ENCODE peak calls at places on chromosome 6, in eight cellular contexts. One of them, this sample, is unnamed.

GRCh38 chr6:346389-347030 is 45.0 kb upstream of the IRF4 start:
- DNase-seq in K562: no peak
- DNase-seq in OCI-LY7: no peak
- DNase-seq in PC-9: no peak
- DNase-seq in HepG2: no peak
- DNase-seq in MM.1S: no peak
- DNase-seq in osteoblast: no peak
- DNase-seq in fibroblast of lung: peak; percentile 79
- DNase-seq in this sample: peak; percentile 16

GRCh38 chr6:144918073-144918472 is 632.9 kb downstream of the UTRN start:
- DNase-seq in K562: no peak
- DNase-seq in OCI-LY7: no peak
- DNase-seq in PC-9: no peak
- DNase-seq in HepG2: no peak
- DNase-seq in MM.1S: no peak
- DNase-seq in osteoblast: no peak
- DNase-seq in fibroblast of lung: no peak
- DNase-seq in this sample: no peak

GRCh38 chr6:141550471-141550870 is 582.3 kb upstream of the GJE1 start:
- DNase-seq in K562: no peak
- DNase-seq in OCI-LY7: no peak
- DNase-seq in PC-9: no peak
- DNase-seq in HepG2: no peak
- DNase-seq in MM.1S: no peak
- DNase-seq in osteoblast: no peak
- DNase-seq in fibroblast of lung: peak; percentile 13
- DNase-seq in this sample: no peak

GRCh38 chr6:83962592-83962991 is 71.0 kb upstream of the MRAP2 start:
- DNase-seq in K562: peak; percentile 51
- DNase-seq in OCI-LY7: peak; percentile 10
- DNase-seq in PC-9: no peak
- DNase-seq in HepG2: no peak
- DNase-seq in MM.1S: no peak
- DNase-seq in osteoblast: no peak
- DNase-seq in fibroblast of lung: no peak
- DNase-seq in this sample: no peak

GRCh38 chr6:115404451-115404850 is 656.2 kb downstream of the FRK start:
- DNase-seq in K562: no peak
- DNase-seq in OCI-LY7: no peak
- DNase-seq in PC-9: no peak
- DNase-seq in HepG2: no peak
- DNase-seq in MM.1S: no peak
- DNase-seq in osteoblast: no peak
- DNase-seq in fibroblast of lung: no peak
- DNase-seq in this sample: no peak

GRCh38 chr6:100099189-100100074 is 105.4 kb upstream of the MCHR2 start:
- DNase-seq in K562: peak; percentile 24
- DNase-seq in OCI-LY7: peak; percentile 34
- DNase-seq in PC-9: no peak
- DNase-seq in HepG2: peak; percentile 27
- DNase-seq in MM.1S: peak; percentile 39
- DNase-seq in osteoblast: peak; percentile 14
- DNase-seq in fibroblast of lung: peak; percentile 24
- DNase-seq in this sample: peak; percentile 59

GRCh38 chr6:136920216-136920857 is 1.8 kb upstream of the SLC35D3 start:
- DNase-seq in K562: no peak
- DNase-seq in OCI-LY7: peak; percentile 6
- DNase-seq in PC-9: no peak
- DNase-seq in HepG2: no peak
- DNase-seq in MM.1S: no peak
- DNase-seq in osteoblast: peak; percentile 76
- DNase-seq in fibroblast of lung: no peak
- DNase-seq in this sample: no peak

GRCh38 chr6:154379585-154379984 is 23.0 kb upstream of the IPCEF1 start:
- DNase-seq in K562: no peak
- DNase-seq in OCI-LY7: no peak
- DNase-seq in PC-9: no peak
- DNase-seq in HepG2: no peak
- DNase-seq in MM.1S: no peak
- DNase-seq in osteoblast: no peak
- DNase-seq in fibroblast of lung: no peak
- DNase-seq in this sample: no peak

GRCh38 chr6:165638530-165638929 is 24.5 kb downstream of the PDE10A start:
- DNase-seq in K562: no peak
- DNase-seq in OCI-LY7: no peak
- DNase-seq in PC-9: no peak
- DNase-seq in HepG2: no peak
- DNase-seq in MM.1S: no peak
- DNase-seq in osteoblast: no peak
- DNase-seq in fibroblast of lung: no peak
- DNase-seq in this sample: no peak

GRCh38 chr6:142805042-142805441 is 139.9 kb downstream of the HIVEP2 start:
- DNase-seq in K562: no peak
- DNase-seq in OCI-LY7: no peak
- DNase-seq in PC-9: no peak
- DNase-seq in HepG2: no peak
- DNase-seq in MM.1S: no peak
- DNase-seq in osteoblast: no peak
- DNase-seq in fibroblast of lung: no peak
- DNase-seq in this sample: no peak

GRCh38 chr6:20630136-20630535 is 95.9 kb downstream of the CDKAL1 start:
- DNase-seq in K562: no peak
- DNase-seq in OCI-LY7: no peak
- DNase-seq in PC-9: no peak
- DNase-seq in HepG2: no peak
- DNase-seq in MM.1S: no peak
- DNase-seq in osteoblast: no peak
- DNase-seq in fibroblast of lung: no peak
- DNase-seq in this sample: no peak

GRCh38 chr6:114747995-114748625 is 405.3 kb upstream of the HS3ST5 start:
- DNase-seq in K562: peak; percentile 28
- DNase-seq in OCI-LY7: peak; percentile 48
- DNase-seq in PC-9: peak; percentile 41
- DNase-seq in HepG2: peak; percentile 21
- DNase-seq in MM.1S: peak; percentile 48
- DNase-seq in osteoblast: peak; percentile 22
- DNase-seq in fibroblast of lung: peak; percentile 59
- DNase-seq in this sample: peak; percentile 53

GRCh38 chr6:131063028-131063763 is at the start of gene EPB41L2:
- DNase-seq in K562: peak; percentile 86
- DNase-seq in OCI-LY7: peak; percentile 94
- DNase-seq in PC-9: peak; percentile 93
- DNase-seq in HepG2: peak; percentile 91
- DNase-seq in MM.1S: peak; percentile 93
- DNase-seq in osteoblast: peak; percentile 97
- DNase-seq in fibroblast of lung: peak; percentile 86
- DNase-seq in this sample: peak; percentile 89

GRCh38 chr6:156729248-156729647 is 47.9 kb upstream of the ARID1B start:
- DNase-seq in K562: no peak
- DNase-seq in OCI-LY7: no peak
- DNase-seq in PC-9: peak; percentile 9
- DNase-seq in HepG2: no peak
- DNase-seq in MM.1S: peak; percentile 26
- DNase-seq in osteoblast: no peak
- DNase-seq in fibroblast of lung: peak; percentile 85
- DNase-seq in this sample: peak; percentile 75

GRCh38 chr6:154842828-154843227 is 109.6 kb downstream of the SCAF8 start:
- DNase-seq in K562: no peak
- DNase-seq in OCI-LY7: no peak
- DNase-seq in PC-9: no peak
- DNase-seq in HepG2: no peak
- DNase-seq in MM.1S: no peak
- DNase-seq in osteoblast: no peak
- DNase-seq in fibroblast of lung: no peak
- DNase-seq in this sample: no peak

DNA sequence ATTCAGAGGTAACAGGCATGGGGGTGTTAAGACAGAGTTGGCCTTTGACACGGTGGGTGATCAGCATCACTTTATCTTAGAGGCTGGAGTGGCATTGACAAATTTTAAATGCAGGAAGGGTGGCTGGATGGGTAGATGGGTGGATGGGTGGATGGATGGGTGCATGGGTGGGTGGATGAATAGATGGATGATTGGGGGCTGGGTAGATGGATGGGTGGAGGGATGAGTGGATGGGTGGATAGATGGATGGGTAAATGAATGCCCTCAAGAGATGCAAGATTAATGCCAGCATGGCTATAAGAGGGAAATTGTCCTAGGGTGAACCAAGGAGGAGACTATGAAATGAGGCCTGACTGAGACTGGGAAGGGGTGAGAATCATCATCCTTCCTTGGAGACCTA is 18.4 kb downstream of the ITPR3 start:
- DNase-seq in K562: no peak
- DNase-seq in OCI-LY7: no peak
- DNase-seq in PC-9: no peak
- DNase-seq in HepG2: no peak
- DNase-seq in MM.1S: no peak
- DNase-seq in osteoblast: no peak
- DNase-seq in fibroblast of lung: no peak
- DNase-seq in this sample: no peak
- H4K20me1 ChIP-seq in K562: peaks cover 15% of the 10 kb centered on the region
- H4K20me1 ChIP-seq in OCI-LY7: peaks cover 21% of the 10 kb centered on the region
- H4K20me1 ChIP-seq in PC-9: peaks cover 44% of the 10 kb centered on the region
- H4K20me1 ChIP-seq in HepG2: peaks cover 2% of the 10 kb centered on the region
- H4K20me1 ChIP-seq in MM.1S: peaks cover 9% of the 10 kb centered on the region
- H4K20me1 ChIP-seq in osteoblast: peaks cover 9% of the 10 kb centered on the region
- H4K20me1 ChIP-seq in fibroblast of lung: no peaks in the 10 kb centered on the region
- H4K20me1 ChIP-seq in this sample: peaks cover 3% of the 10 kb centered on the region

GRCh38 chr6:33853736-33854135 is 49.9 kb upstream of the MLN start:
- DNase-seq in K562: no peak
- DNase-seq in OCI-LY7: no peak
- DNase-seq in PC-9: no peak
- DNase-seq in HepG2: no peak
- DNase-seq in MM.1S: no peak
- DNase-seq in osteoblast: peak; percentile 50
- DNase-seq in fibroblast of lung: no peak
- DNase-seq in this sample: no peak
- H4K20me1 ChIP-seq in K562: no peaks in the 10 kb centered on the region
- H4K20me1 ChIP-seq in OCI-LY7: no peaks in the 10 kb centered on the region
- H4K20me1 ChIP-seq in PC-9: no peaks in the 10 kb centered on the region
- H4K20me1 ChIP-seq in HepG2: no peaks in the 10 kb centered on the region
- H4K20me1 ChIP-seq in MM.1S: no peaks in the 10 kb centered on the region
- H4K20me1 ChIP-seq in osteoblast: no peaks in the 10 kb centered on the region
- H4K20me1 ChIP-seq in fibroblast of lung: no peaks in the 10 kb centered on the region
- H4K20me1 ChIP-seq in this sample: no peaks in the 10 kb centered on the region

GRCh38 chr6:3270258-3270657 is 11.5 kb downstream of the PSMG4 start:
- DNase-seq in K562: no peak
- DNase-seq in OCI-LY7: no peak
- DNase-seq in PC-9: no peak
- DNase-seq in HepG2: no peak
- DNase-seq in MM.1S: no peak
- DNase-seq in osteoblast: peak; percentile 81
- DNase-seq in fibroblast of lung: no peak
- DNase-seq in this sample: no peak
- H4K20me1 ChIP-seq in K562: peaks cover 7% of the 10 kb centered on the region
- H4K20me1 ChIP-seq in OCI-LY7: peaks cover 4% of the 10 kb centered on the region
- H4K20me1 ChIP-seq in PC-9: no peaks in the 10 kb centered on the region
- H4K20me1 ChIP-seq in HepG2: peaks cover 7% of the 10 kb centered on the region
- H4K20me1 ChIP-seq in MM.1S: no peaks in the 10 kb centered on the region
- H4K20me1 ChIP-seq in osteoblast: peaks cover 12% of the 10 kb centered on the region
- H4K20me1 ChIP-seq in fibroblast of lung: no peaks in the 10 kb centered on the region
- H4K20me1 ChIP-seq in this sample: no peaks in the 10 kb centered on the region

GRCh38 chr6:158784505-158784904 is 34.7 kb downstream of the EZR start:
- DNase-seq in K562: no peak
- DNase-seq in OCI-LY7: no peak
- DNase-seq in PC-9: peak; percentile 50
- DNase-seq in HepG2: no peak
- DNase-seq in MM.1S: no peak
- DNase-seq in osteoblast: no peak
- DNase-seq in fibroblast of lung: peak; percentile 88
- DNase-seq in this sample: peak; percentile 88
- H4K20me1 ChIP-seq in K562: no peaks in the 10 kb centered on the region
- H4K20me1 ChIP-seq in OCI-LY7: peaks cover 21% of the 10 kb centered on the region
- H4K20me1 ChIP-seq in PC-9: peaks cover 88% of the 10 kb centered on the region
- H4K20me1 ChIP-seq in HepG2: no peaks in the 10 kb centered on the region
- H4K20me1 ChIP-seq in MM.1S: no peaks in the 10 kb centered on the region
- H4K20me1 ChIP-seq in osteoblast: no peaks in the 10 kb centered on the region
- H4K20me1 ChIP-seq in fibroblast of lung: no peaks in the 10 kb centered on the region
- H4K20me1 ChIP-seq in this sample: peaks cover 28% of the 10 kb centered on the region

GRCh38 chr6:89952696-89953095 is 58.4 kb downstream of the GJA10 start:
- DNase-seq in K562: no peak
- DNase-seq in OCI-LY7: no peak
- DNase-seq in PC-9: no peak
- DNase-seq in HepG2: no peak
- DNase-seq in MM.1S: peak; percentile 79
- DNase-seq in osteoblast: no peak
- DNase-seq in fibroblast of lung: peak; percentile 92
- DNase-seq in this sample: peak; percentile 92
- H4K20me1 ChIP-seq in K562: no peaks in the 10 kb centered on the region
- H4K20me1 ChIP-seq in OCI-LY7: no peaks in the 10 kb centered on the region
- H4K20me1 ChIP-seq in PC-9: no peaks in the 10 kb centered on the region
- H4K20me1 ChIP-seq in HepG2: no peaks in the 10 kb centered on the region
- H4K20me1 ChIP-seq in MM.1S: no peaks in the 10 kb centered on the region
- H4K20me1 ChIP-seq in osteoblast: no peaks in the 10 kb centered on the region
- H4K20me1 ChIP-seq in fibroblast of lung: no peaks in the 10 kb centered on the region
- H4K20me1 ChIP-seq in this sample: no peaks in the 10 kb centered on the region